ENCODE peak calls at places on chromosomes 11 and 22, in nine cellular contexts. N is NCI-H748 treated with DMSO at 0.1 percent for 48 hours; G is T-helper 9 cell; C is fibroblast of the conjunctiva; O is activated CD8-positive, alpha-beta memory T cell treated with anti-CD3 and anti-CD28 coated beads, Interleukin-2, amount 10 ng/mL, durations not matched to agents 7 days and 5 days; Q is GM18507; Y is Peyer's patch; T is heart left ventricle; L is naive thymus-derived CD4-positive, alpha-beta T cell. M is an unnamed sample.

GRCh38 chr11:125036933-125037332 is 26.2 kb upstream of the SLC37A2 start:
- DNase-seq in N (no peak), G (no peak), C (peak; percentile 42), O (no peak), Q (no peak), Y (no peak), T (no peak), L (no peak), M (no peak)

GRCh38 chr11:92632510-92632909 is 336.9 kb upstream of the MTNR1B start:
- DNase-seq in N (no peak), G (no peak), C (no peak), O (no peak), Q (no peak), Y (no peak), T (no peak), L (no peak), M (no peak)

GRCh38 chr22:38126928-38127668 is 16.6 kb upstream of the BAIAP2L2 start:
- DNase-seq in N (no peak), G (no peak), C (no peak), O (no peak), Q (no peak), Y (no peak), T (no peak), L (no peak), M (no peak)

GRCh38 chr22:46070722-46071450 is 79.4 kb upstream of the PPARA start:
- DNase-seq in N (peak; percentile 53), G (no peak), C (no peak), O (no peak), Q (no peak), Y (peak; percentile 82), T (peak; percentile 83), L (peak; percentile 58), M (no peak)

GRCh38 chr22:37715760-37716159 is 18.9 kb downstream of the TRIOBP start:
- DNase-seq in N (no peak), G (no peak), C (no peak), O (no peak), Q (no peak), Y (no peak), T (no peak), L (no peak), M (no peak)

GRCh38 chr22:42067706-42068350 is 2.8 kb downstream of the NAGA start:
- DNase-seq in N (no peak), G (no peak), C (no peak), O (no peak), Q (no peak), Y (no peak), T (no peak), L (no peak), M (no peak)

GRCh38 chr11:16136792-16137395 is 219.5 kb downstream of the SOX6 start:
- DNase-seq in N (no peak), G (no peak), C (no peak), O (no peak), Q (no peak), Y (no peak), T (no peak), L (no peak), M (no peak)

GRCh38 chr22:27086080-27086479 is 428.7 kb downstream of the MIAT start:
- DNase-seq in N (no peak), G (no peak), C (no peak), O (no peak), Q (no peak), Y (no peak), T (no peak), L (no peak), M (no peak)

GRCh38 chr22:48238018-48238915 is 1475.8 kb downstream of the TBC1D22A start:
- DNase-seq in N (no peak), G (no peak), C (no peak), O (no peak), Q (no peak), Y (no peak), T (no peak), L (no peak), M (no peak)

GRCh38 chr22:45263790-45264269 is 20.9 kb upstream of the UPK3A start:
- DNase-seq in N (no peak), G (no peak), C (peak; percentile 49), O (no peak), Q (no peak), Y (peak; percentile 62), T (peak; percentile 86), L (no peak), M (peak; percentile 68)

GRCh38 chr22:27135582-27135981 is 478.2 kb downstream of the MIAT start:
- DNase-seq in N (no peak), G (no peak), C (no peak), O (no peak), Q (no peak), Y (no peak), T (no peak), L (no peak), M (no peak)

GRCh38 chr11:47259178-47259977 is 1.6 kb downstream of the NR1H3 start:
- DNase-seq in N (no peak), G (no peak), C (no peak), O (peak; percentile 57), Q (no peak), Y (no peak), T (peak; percentile 55), L (peak; percentile 23), M (no peak)

GRCh38 chr11:13955971-13956421 is 6.5 kb upstream of the SPON1 start:
- DNase-seq in N (peak; percentile 44), G (peak; percentile 46), C (peak; percentile 72), O (peak; percentile 65), Q (no peak), Y (no peak), T (peak; percentile 48), L (peak; percentile 53), M (peak; percentile 8)

GRCh38 chr22:35446365-35446764 is 46.4 kb downstream of the MCM5 start:
- DNase-seq in N (no peak), G (no peak), C (peak; percentile 43), O (no peak), Q (no peak), Y (peak; percentile 48), T (no peak), L (no peak), M (no peak)

GRCh38 chr22:29348956-29349355 is 33.5 kb upstream of the RASL10A start:
- DNase-seq in N (no peak), G (no peak), C (no peak), O (no peak), Q (no peak), Y (no peak), T (peak; percentile 25), L (no peak), M (no peak)

GRCh38 chr11:110349109-110349996 is 52.9 kb upstream of the RDX start:
- DNase-seq in N (no peak), G (no peak), C (no peak), O (peak; percentile 81), Q (peak; percentile 54), Y (no peak), T (no peak), L (no peak), M (no peak)

GRCh38 chr11:32487270-32487669 is 51.9 kb upstream of the WT1 start:
- DNase-seq in N (no peak), G (no peak), C (no peak), O (no peak), Q (no peak), Y (no peak), T (no peak), L (no peak), M (no peak)

GRCh38 chr22:30396871-30397655 is at the start of gene SEC14L2:
- DNase-seq in N (peak; percentile 6), G (peak; percentile 51), C (no peak), O (peak; percentile 55), Q (no peak), Y (peak; percentile 89), T (peak; percentile 76), L (peak; percentile 50), M (peak; percentile 55)

GRCh38 chr11:61833926-61834277 is 5.8 kb downstream of the FADS2 start:
- DNase-seq in N (no peak), G (no peak), C (no peak), O (no peak), Q (no peak), Y (no peak), T (peak; percentile 18), L (no peak), M (no peak)

GRCh38 chr11:94563176-94563847 is 3.9 kb upstream of the PIWIL4 start:
- DNase-seq in N (no peak), G (no peak), C (peak; percentile 20), O (no peak), Q (no peak), Y (no peak), T (no peak), L (no peak), M (no peak)

GRCh38 chr11:104946907-104947306 is 21.5 kb downstream of the CASP4 start:
- DNase-seq in N (peak; percentile 3), G (no peak), C (peak; percentile 35), O (no peak), Q (no peak), Y (no peak), T (no peak), L (peak; percentile 54), M (no peak)

GRCh38 chr11:64245797-64246623 is 733 bp downstream of the PPP1R14B start:
- DNase-seq in N (no peak), G (peak; percentile 59), C (peak; percentile 84), O (peak; percentile 87), Q (no peak), Y (peak; percentile 84), T (peak; percentile 82), L (peak; percentile 26), M (no peak)

GRCh38 chr11:95699631-95700470 is 89.7 kb downstream of the FAM76B start:
- DNase-seq in N (no peak), G (no peak), C (no peak), O (no peak), Q (no peak), Y (no peak), T (no peak), L (peak; percentile 67), M (no peak)

GRCh38 chr11:36044636-36045035 is 100.8 kb downstream of the LDLRAD3 start:
- DNase-seq in N (no peak), G (no peak), C (no peak), O (no peak), Q (no peak), Y (no peak), T (no peak), L (no peak), M (no peak)

GRCh38 chr22:46750530-46750800 is 12.0 kb upstream of the TBC1D22A start:
- DNase-seq in N (no peak), G (no peak), C (no peak), O (no peak), Q (no peak), Y (no peak), T (no peak), L (no peak), M (no peak)

GRCh38 chr22:19870153-19871022 is 15.7 kb upstream of the GNB1L start:
- DNase-seq in N (no peak), G (no peak), C (no peak), O (no peak), Q (no peak), Y (peak; percentile 45), T (peak; percentile 54), L (no peak), M (no peak)

GRCh38 chr11:6414874-6415328 is 4.0 kb downstream of the APBB1 start:
- DNase-seq in N (no peak), G (no peak), C (no peak), O (peak; percentile 67), Q (no peak), Y (no peak), T (no peak), L (no peak), M (no peak)

GRCh38 chr22:20981787-20982562 is at the start of gene LZTR1:
- DNase-seq in N (no peak), G (peak; percentile 51), C (peak; percentile 63), O (peak; percentile 86), Q (peak; percentile 82), Y (peak; percentile 89), T (peak; percentile 89), L (peak; percentile 64), M (peak; percentile 81)

GRCh38 chr22:45240137-45240809 is 421 bp downstream of the KIAA0930 start:
- DNase-seq in N (no peak), G (no peak), C (no peak), O (peak; percentile 63), Q (no peak), Y (no peak), T (peak; percentile 47), L (peak; percentile 41), M (no peak)

GRCh38 chr11:56852131-56852530 is 103.6 kb upstream of the OR9G4 start:
- DNase-seq in N (no peak), G (no peak), C (no peak), O (no peak), Q (no peak), Y (no peak), T (no peak), L (no peak), M (no peak)

GRCh38 chr22:22462813-22463567 is 45.6 kb downstream of the ZNF280B start:
- DNase-seq in N (no peak), G (no peak), C (no peak), O (no peak), Q (no peak), Y (no peak), T (no peak), L (no peak), M (no peak)